ENCODE peak calls at places on chromosomes 1 and 21, in four cellular contexts. One of them, this sample, is unnamed.

GRCh38 chr1:178953034-178953433 is 72.7 kb upstream of the FAM20B start:
- DNase-seq in right cardiac atrium: no peak
- DNase-seq in cardiac muscle cell: no peak
- DNase-seq in bronchial epithelial cell: no peak
- DNase-seq in this sample: no peak

GRCh38 chr1:212971312-212971711 is 21.0 kb downstream of the VASH2 start:
- DNase-seq in bronchial epithelial cell: no peak
- DNase-seq in cardiac muscle cell: no peak
- DNase-seq in right cardiac atrium: no peak
- DNase-seq in this sample: no peak

GRCh38 chr1:5907966-5908365 is 84.3 kb downstream of the NPHP4 start:
- DNase-seq in bronchial epithelial cell: no peak
- DNase-seq in cardiac muscle cell: no peak
- DNase-seq in right cardiac atrium: no peak
- DNase-seq in this sample: no peak

GRCh38 chr1:202244841-202245261 is 51.3 kb downstream of the LGR6 start:
- DNase-seq in right cardiac atrium: no peak
- DNase-seq in cardiac muscle cell: no peak
- DNase-seq in bronchial epithelial cell: no peak
- DNase-seq in this sample: no peak

GRCh38 chr1:16396591-16396990 is 29.5 kb downstream of the SZRD1 start:
- DNase-seq in cardiac muscle cell: no peak
- DNase-seq in right cardiac atrium: peak; percentile 70
- DNase-seq in bronchial epithelial cell: peak; percentile 97
- DNase-seq in this sample: no peak

GRCh38 chr1:198175418-198176170 is 18.8 kb downstream of the NEK7 start:
- DNase-seq in right cardiac atrium: no peak
- DNase-seq in cardiac muscle cell: no peak
- DNase-seq in bronchial epithelial cell: peak; percentile 76
- DNase-seq in this sample: no peak

GRCh38 chr1:1925437-1926345 is 6.6 kb upstream of the TMEM52 start:
- DNase-seq in right cardiac atrium: peak; percentile 41
- DNase-seq in bronchial epithelial cell: no peak
- DNase-seq in cardiac muscle cell: no peak
- DNase-seq in this sample: peak; percentile 34

GRCh38 chr1:6869002-6869380 is 83.7 kb downstream of the CAMTA1 start:
- DNase-seq in bronchial epithelial cell: no peak
- DNase-seq in cardiac muscle cell: no peak
- DNase-seq in right cardiac atrium: no peak
- DNase-seq in this sample: no peak

GRCh38 chr21:35212393-35213127 is 163.5 kb upstream of the RUNX1 start:
- DNase-seq in cardiac muscle cell: no peak
- DNase-seq in right cardiac atrium: no peak
- DNase-seq in bronchial epithelial cell: peak; percentile 87
- DNase-seq in this sample: no peak

GRCh38 chr1:200850554-200850953 is 22.2 kb upstream of the GPR25 start:
- DNase-seq in cardiac muscle cell: no peak
- DNase-seq in bronchial epithelial cell: peak; percentile 56
- DNase-seq in right cardiac atrium: no peak
- DNase-seq in this sample: no peak

GRCh38 chr1:94876362-94876761 is 50.5 kb downstream of the CNN3 start:
- DNase-seq in bronchial epithelial cell: peak; percentile 94
- DNase-seq in right cardiac atrium: no peak
- DNase-seq in cardiac muscle cell: no peak
- DNase-seq in this sample: no peak

GRCh38 chr21:45543710-45544448 is 1.6 kb upstream of the SLC19A1 start:
- DNase-seq in cardiac muscle cell: no peak
- DNase-seq in bronchial epithelial cell: no peak
- DNase-seq in right cardiac atrium: peak; percentile 63
- DNase-seq in this sample: no peak

GRCh38 chr1:22031214-22031962 is 21.1 kb upstream of the CDC42 start:
- DNase-seq in right cardiac atrium: no peak
- DNase-seq in bronchial epithelial cell: no peak
- DNase-seq in cardiac muscle cell: peak; percentile 80
- DNase-seq in this sample: no peak

GRCh38 chr1:183583466-183583865 is 6.8 kb downstream of the NCF2 start:
- DNase-seq in cardiac muscle cell: no peak
- DNase-seq in bronchial epithelial cell: peak; percentile 35
- DNase-seq in right cardiac atrium: no peak
- DNase-seq in this sample: no peak

GRCh38 chr21:29413683-29414082 is 115.0 kb downstream of the BACH1 start:
- DNase-seq in bronchial epithelial cell: peak; percentile 54
- DNase-seq in cardiac muscle cell: no peak
- DNase-seq in right cardiac atrium: no peak
- DNase-seq in this sample: no peak

GRCh38 chr1:15948600-15949452 is 27.1 kb downstream of the ZBTB17 start:
- DNase-seq in bronchial epithelial cell: peak; percentile 92
- DNase-seq in cardiac muscle cell: no peak
- DNase-seq in right cardiac atrium: peak; percentile 84
- DNase-seq in this sample: no peak

GRCh38 chr1:201375169-201375568 is 2.3 kb downstream of the TNNT2 start:
- DNase-seq in cardiac muscle cell: no peak
- DNase-seq in right cardiac atrium: no peak
- DNase-seq in bronchial epithelial cell: no peak
- DNase-seq in this sample: no peak

GRCh38 chr21:25934771-25935224 is 200.0 kb downstream of the GABPA start:
- DNase-seq in right cardiac atrium: peak; percentile 79
- DNase-seq in cardiac muscle cell: no peak
- DNase-seq in bronchial epithelial cell: peak; percentile 99
- DNase-seq in this sample: peak; percentile 75

GRCh38 chr1:180428782-180429695 is 73.3 kb downstream of the ACBD6 start:
- DNase-seq in cardiac muscle cell: no peak
- DNase-seq in bronchial epithelial cell: no peak
- DNase-seq in right cardiac atrium: no peak
- DNase-seq in this sample: no peak

GRCh38 chr1:59433440-59433813 is 136.5 kb downstream of the FGGY start:
- DNase-seq in right cardiac atrium: no peak
- DNase-seq in bronchial epithelial cell: no peak
- DNase-seq in cardiac muscle cell: no peak
- DNase-seq in this sample: no peak

GRCh38 chr1:224447251-224447650 is 12.7 kb upstream of the WDR26 start:
- DNase-seq in right cardiac atrium: no peak
- DNase-seq in bronchial epithelial cell: peak; percentile 70
- DNase-seq in cardiac muscle cell: no peak
- DNase-seq in this sample: no peak

GRCh38 chr1:53604291-53604919 is 134.6 kb downstream of the GLIS1 start:
- DNase-seq in bronchial epithelial cell: no peak
- DNase-seq in right cardiac atrium: peak; percentile 0
- DNase-seq in cardiac muscle cell: no peak
- DNase-seq in this sample: no peak

GRCh38 chr1:115547661-115548060 is 94.1 kb upstream of the VANGL1 start:
- DNase-seq in bronchial epithelial cell: no peak
- DNase-seq in right cardiac atrium: no peak
- DNase-seq in cardiac muscle cell: no peak
- DNase-seq in this sample: no peak

GRCh38 chr1:112711672-112712071 is 3.5 kb downstream of the PPM1J start:
- DNase-seq in cardiac muscle cell: no peak
- DNase-seq in bronchial epithelial cell: no peak
- DNase-seq in right cardiac atrium: no peak
- DNase-seq in this sample: no peak

GRCh38 chr1:39261712-39262221 is 57.3 kb downstream of the MACF1 start:
- DNase-seq in right cardiac atrium: no peak
- DNase-seq in bronchial epithelial cell: peak; percentile 67
- DNase-seq in cardiac muscle cell: no peak
- DNase-seq in this sample: no peak

GRCh38 chr1:7646981-7647901 is 123.9 kb upstream of the VAMP3 start:
- DNase-seq in right cardiac atrium: peak; percentile 91
- DNase-seq in bronchial epithelial cell: peak; percentile 8
- DNase-seq in cardiac muscle cell: peak; percentile 73
- DNase-seq in this sample: peak; percentile 83

GRCh38 chr1:40955266-40955665 is 24.2 kb upstream of the CTPS1 start:
- DNase-seq in bronchial epithelial cell: no peak
- DNase-seq in right cardiac atrium: no peak
- DNase-seq in cardiac muscle cell: no peak
- DNase-seq in this sample: no peak

GRCh38 chr21:26845066-26845749 is at the start of gene ADAMTS1:
- DNase-seq in bronchial epithelial cell: peak; percentile 47
- DNase-seq in cardiac muscle cell: peak; percentile 95
- DNase-seq in right cardiac atrium: peak; percentile 98
- DNase-seq in this sample: peak; percentile 92

GRCh38 chr1:150389650-150390049 is 25.7 kb downstream of the RPRD2 start:
- DNase-seq in cardiac muscle cell: no peak
- DNase-seq in right cardiac atrium: no peak
- DNase-seq in bronchial epithelial cell: peak; percentile 57
- DNase-seq in this sample: no peak

DNA sequence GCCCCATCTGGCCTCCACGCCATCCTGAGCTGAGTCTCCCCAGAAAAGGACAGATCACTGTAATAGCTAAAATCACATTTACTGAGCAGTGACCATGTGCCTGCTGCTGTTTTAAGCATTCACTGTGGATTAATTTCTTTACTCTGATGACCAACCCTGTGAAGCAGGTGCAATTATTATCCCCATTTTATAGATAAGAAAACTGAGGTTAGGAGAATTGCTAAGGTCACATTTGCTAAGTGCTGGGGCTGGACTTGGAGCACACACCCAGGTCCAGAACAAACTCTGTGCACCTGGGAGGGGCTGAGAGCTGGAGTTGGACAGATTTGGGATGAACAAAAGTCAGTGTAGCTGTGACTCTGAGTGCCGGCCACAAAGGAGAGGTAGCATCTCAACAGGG is 58.0 kb downstream of the SDC3 start:
- DNase-seq in cardiac muscle cell: no peak
- DNase-seq in bronchial epithelial cell: no peak
- DNase-seq in right cardiac atrium: no peak
- DNase-seq in this sample: no peak
- H3K27me3 ChIP-seq in cardiac muscle cell: no peaks in the 10 kb centered on the region
- H3K27me3 ChIP-seq in bronchial epithelial cell: peaks cover 5% of the 10 kb centered on the region
- H3K27me3 ChIP-seq in right cardiac atrium: no peaks in the 10 kb centered on the region
- H3K27me3 ChIP-seq in this sample: no peaks in the 10 kb centered on the region

GRCh38 chr1:3975903-3976630 is 76.0 kb upstream of the C1orf174 start:
- DNase-seq in right cardiac atrium: no peak
- DNase-seq in cardiac muscle cell: no peak
- DNase-seq in bronchial epithelial cell: no peak
- DNase-seq in this sample: no peak

GRCh38 chr1:3976821-3977220 is 76.7 kb upstream of the C1orf174 start:
- DNase-seq in cardiac muscle cell: no peak
- DNase-seq in right cardiac atrium: no peak
- DNase-seq in bronchial epithelial cell: no peak
- DNase-seq in this sample: no peak

GRCh38 chr1:3968851-3969250 is 68.8 kb upstream of the C1orf174 start:
- DNase-seq in cardiac muscle cell: no peak
- DNase-seq in bronchial epithelial cell: no peak
- DNase-seq in right cardiac atrium: no peak
- DNase-seq in this sample: no peak

GRCh38 chr1:3971981-3972380 is 71.9 kb upstream of the C1orf174 start:
- DNase-seq in bronchial epithelial cell: no peak
- DNase-seq in right cardiac atrium: no peak
- DNase-seq in cardiac muscle cell: no peak
- DNase-seq in this sample: no peak
- H3K27me3 ChIP-seq in bronchial epithelial cell: no peaks in the 10 kb centered on the region
- H3K27me3 ChIP-seq in right cardiac atrium: no peaks in the 10 kb centered on the region
- H3K27me3 ChIP-seq in cardiac muscle cell: no peaks in the 10 kb centered on the region
- H3K27me3 ChIP-seq in this sample: no peaks in the 10 kb centered on the region

GRCh38 chr1:220889333-220889732 is 10.1 kb downstream of the HLX start:
- DNase-seq in right cardiac atrium: no peak
- DNase-seq in bronchial epithelial cell: no peak
- DNase-seq in cardiac muscle cell: no peak
- DNase-seq in this sample: no peak
- H3K27me3 ChIP-seq in right cardiac atrium: no peaks in the 10 kb centered on the region
- H3K27me3 ChIP-seq in bronchial epithelial cell: peaks cover 84% of the 10 kb centered on the region
- H3K27me3 ChIP-seq in cardiac muscle cell: peaks cover 100% of the 10 kb centered on the region
- H3K27me3 ChIP-seq in this sample: peaks cover 6% of the 10 kb centered on the region

DNA sequence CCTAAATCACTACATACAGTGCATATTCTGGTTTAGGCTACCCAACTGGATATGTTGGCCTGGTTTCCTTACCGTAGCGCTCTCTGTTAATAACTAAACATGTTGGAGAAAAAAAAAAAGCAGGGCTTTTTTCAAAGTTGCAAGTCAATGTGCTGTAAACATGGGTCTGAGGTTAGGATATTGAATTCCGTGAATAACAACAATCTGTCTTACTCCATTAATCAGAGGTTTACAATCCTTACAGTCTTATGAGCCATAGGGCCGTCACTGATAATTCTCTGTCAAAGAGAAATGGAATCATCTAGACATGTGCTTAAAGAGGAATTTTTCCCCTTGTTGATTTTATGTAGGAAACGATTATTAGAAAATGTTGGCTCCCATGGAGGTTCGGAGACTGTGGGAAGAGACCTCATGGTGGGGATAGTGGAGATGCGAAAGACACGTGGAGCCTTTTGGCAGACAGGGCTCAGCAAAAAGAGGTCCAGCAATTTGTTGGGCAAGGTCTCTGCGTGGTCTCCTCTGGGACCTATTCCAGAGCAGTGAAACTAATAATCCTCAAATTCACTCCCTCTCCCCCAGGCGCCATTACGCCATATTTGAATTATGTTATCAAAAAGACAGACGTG is 83.5 kb upstream of the CLDN14 start:
- DNase-seq in bronchial epithelial cell: no peak
- DNase-seq in cardiac muscle cell: no peak
- DNase-seq in right cardiac atrium: no peak
- DNase-seq in this sample: no peak
- H3K27me3 ChIP-seq in bronchial epithelial cell: peaks cover 8% of the 10 kb centered on the region
- H3K27me3 ChIP-seq in cardiac muscle cell: no peaks in the 10 kb centered on the region
- H3K27me3 ChIP-seq in right cardiac atrium: peaks cover 5% of the 10 kb centered on the region
- H3K27me3 ChIP-seq in this sample: no peaks in the 10 kb centered on the region

DNA sequence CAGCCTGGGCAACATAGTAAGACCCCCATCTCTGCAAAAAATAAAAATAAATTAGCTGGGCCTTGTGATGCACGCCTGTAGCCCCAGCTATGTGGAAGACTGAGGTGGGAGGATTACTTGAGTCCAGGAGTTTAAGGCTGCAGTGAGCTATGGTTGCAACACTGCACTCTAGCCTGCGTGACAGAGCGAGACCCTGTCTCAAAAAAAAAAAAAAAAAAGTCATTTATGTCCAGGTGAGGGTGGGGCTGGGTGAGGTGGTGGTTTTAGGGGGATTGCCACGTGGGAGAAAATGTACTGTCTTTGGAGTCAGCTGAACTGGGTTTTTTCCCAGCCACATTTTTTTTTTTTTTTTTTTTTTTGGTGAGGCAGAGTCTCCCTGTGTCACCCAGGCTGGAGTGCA is 6.7 kb downstream of the PIK3CD start:
- DNase-seq in bronchial epithelial cell: no peak
- DNase-seq in cardiac muscle cell: no peak
- DNase-seq in right cardiac atrium: no peak
- DNase-seq in this sample: no peak
- H3K27me3 ChIP-seq in bronchial epithelial cell: no peaks in the 10 kb centered on the region
- H3K27me3 ChIP-seq in cardiac muscle cell: peaks cover 20% of the 10 kb centered on the region
- H3K27me3 ChIP-seq in right cardiac atrium: no peaks in the 10 kb centered on the region
- H3K27me3 ChIP-seq in this sample: no peaks in the 10 kb centered on the region

GRCh38 chr1:10891081-10891480 is 94.6 kb upstream of the CASZ1 start:
- DNase-seq in cardiac muscle cell: no peak
- DNase-seq in right cardiac atrium: no peak
- DNase-seq in bronchial epithelial cell: peak; percentile 45
- DNase-seq in this sample: no peak
- H3K27me3 ChIP-seq in cardiac muscle cell: peaks cover 20% of the 10 kb centered on the region
- H3K27me3 ChIP-seq in right cardiac atrium: no peaks in the 10 kb centered on the region
- H3K27me3 ChIP-seq in bronchial epithelial cell: peaks cover 10% of the 10 kb centered on the region
- H3K27me3 ChIP-seq in this sample: no peaks in the 10 kb centered on the region

DNA sequence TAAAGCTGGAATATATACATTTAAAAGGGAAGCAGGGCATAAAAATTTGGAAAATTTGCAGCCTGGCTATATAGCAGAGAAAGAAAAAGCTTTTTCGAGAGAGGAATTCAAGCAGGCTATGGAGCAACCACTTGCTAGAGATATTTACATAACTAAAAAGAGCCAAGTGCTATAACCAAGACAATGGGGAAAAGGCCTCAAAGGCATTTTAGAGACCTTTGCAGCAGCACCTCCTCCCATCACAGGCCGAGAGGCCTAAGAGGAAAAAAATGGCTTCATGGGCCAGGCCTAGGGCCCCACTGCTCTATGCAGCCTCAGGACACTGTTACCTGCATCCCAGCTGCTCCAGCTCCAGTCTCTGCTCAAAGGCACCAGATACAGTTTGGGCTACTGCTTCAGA is 37.0 kb downstream of the CAPN9 start:
- DNase-seq in bronchial epithelial cell: no peak
- DNase-seq in cardiac muscle cell: no peak
- DNase-seq in right cardiac atrium: no peak
- DNase-seq in this sample: no peak
- H3K27me3 ChIP-seq in bronchial epithelial cell: no peaks in the 10 kb centered on the region
- H3K27me3 ChIP-seq in cardiac muscle cell: peaks cover 5% of the 10 kb centered on the region
- H3K27me3 ChIP-seq in right cardiac atrium: no peaks in the 10 kb centered on the region
- H3K27me3 ChIP-seq in this sample: no peaks in the 10 kb centered on the region